ENCODE peak calls at places on chromosomes 1 and 21, in six cellular contexts. G is suprapubic skin, H is ascending aorta, N is neural progenitor cell, E is psoas muscle, R is transverse colon. K is an unnamed sample. For H3K36me3, the result is how much of the 10 kb centered on the place peaks cover.

GRCh38 chr21:43916691-43917514 is 51.9 kb downstream of the AGPAT3 start:
- DNase-seq in N (no peak), E (no peak), H (no peak), G (peak), R (no peak), K (no peak)

GRCh38 chr1:28163496-28164120 is 12.9 kb downstream of the PTAFR start:
- DNase-seq in H (no peak), N (no peak), G (no peak), R (no peak), E (peak), K (no peak)

GRCh38 chr1:229372251-229372650 is 29.4 kb upstream of the CCSAP start:
- DNase-seq in N (no peak), R (no peak), H (no peak), E (no peak), G (no peak), K (peak)

GRCh38 chr1:6399294-6399693 is 5.7 kb upstream of the ACOT7 start:
- DNase-seq in R (no peak), H (no peak), E (no peak), N (no peak), G (no peak), K (no peak)

GRCh38 chr1:91124989-91125417 is 103.2 kb upstream of the ZNF644 start:
- DNase-seq in R (no peak), N (peak), E (no peak), H (no peak), G (no peak), K (no peak)

GRCh38 chr1:54327386-54328116 is 78.6 kb downstream of the SSBP3 start:
- DNase-seq in R (no peak), N (no peak), G (no peak), H (no peak), E (no peak), K (no peak)

GRCh38 chr1:170619167-170620030 is 44.5 kb upstream of the PRRX1 start:
- DNase-seq in G (no peak), N (no peak), R (no peak), E (no peak), H (no peak), K (peak)

GRCh38 chr1:179164494-179164893 is 65.0 kb downstream of the ABL2 start:
- DNase-seq in E (no peak), N (no peak), R (no peak), G (no peak), H (no peak), K (peak)

GRCh38 chr1:48498096-48498791 is 26.2 kb upstream of the SPATA6 start:
- DNase-seq in N (peak), R (peak), H (no peak), E (peak), G (peak), K (peak)

GRCh38 chr1:11383553-11384169 is 95.3 kb upstream of the DISP3 start:
- DNase-seq in N (no peak), G (no peak), R (no peak), H (no peak), E (no peak), K (peak)

GRCh38 chr1:11765661-11766428 is 3.9 kb downstream of the C1orf167 start:
- DNase-seq in H (no peak), G (no peak), N (no peak), R (no peak), E (no peak), K (no peak)

GRCh38 chr1:160625725-160626498 is 20.9 kb downstream of the SLAMF1 start:
- DNase-seq in H (no peak), N (no peak), R (no peak), G (no peak), E (no peak), K (no peak)

GRCh38 chr1:175343945-175344344 is 151.4 kb upstream of the KIAA0040 start:
- DNase-seq in E (no peak), G (no peak), H (no peak), N (peak), R (no peak), K (no peak)

GRCh38 chr1:175341631-175342429 is 149.3 kb upstream of the KIAA0040 start:
- DNase-seq in N (no peak), H (no peak), G (no peak), R (no peak), E (no peak), K (no peak)

DNA sequence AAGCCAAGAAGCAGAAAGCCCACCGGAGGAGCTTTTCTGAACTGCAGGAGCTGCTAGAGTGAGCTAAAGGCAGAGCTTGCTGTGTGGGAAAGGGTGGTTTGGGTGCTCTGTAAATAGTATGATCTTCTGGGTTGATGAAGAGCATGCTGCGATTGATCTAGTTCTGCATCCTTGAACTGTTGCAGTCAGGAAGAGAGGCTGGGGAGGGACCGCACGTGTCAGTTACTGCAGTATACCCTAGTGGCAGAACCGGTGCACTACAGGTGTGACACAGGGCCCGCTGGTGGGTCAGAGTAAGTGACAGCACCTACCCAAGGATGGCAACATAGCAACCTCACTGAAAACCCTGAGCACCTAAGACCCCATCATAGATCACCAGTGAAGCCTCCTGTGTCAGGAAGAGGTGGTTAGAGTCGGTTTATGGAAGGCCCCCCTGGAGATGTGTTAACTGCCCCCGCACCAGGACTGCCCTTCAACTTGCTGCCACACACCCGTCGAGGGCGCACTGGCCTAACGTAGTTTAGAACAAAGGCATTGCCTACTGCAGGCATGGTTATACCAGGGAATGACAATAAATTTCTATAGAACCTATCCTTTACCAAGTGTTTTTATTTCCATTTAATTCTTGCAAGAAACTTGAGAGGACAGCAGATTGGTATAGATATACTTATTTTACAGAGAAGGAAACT is 146.0 kb upstream of the KIAA0040 start:
- DNase-seq in R (peak), E (no peak), G (no peak), H (no peak), N (peak), K (peak)
- TF ChIP-seq CTCF in R (peak), E (peak), G (no peak), H (no peak), N (peak), K (peak)

GRCh38 chr1:149977345-149977744 is 33.2 kb downstream of the OTUD7B start:
- DNase-seq in E (no peak), G (no peak), N (no peak), H (no peak), R (no peak), K (no peak)
- H3K4me3 ChIP-seq in E (no peak), G (no peak), N (no peak), H (no peak), R (no peak), K (no peak)

GRCh38 chr1:225415307-225415706 is 12.5 kb downstream of the LBR start:
- DNase-seq in E (no peak), N (no peak), H (no peak), G (no peak), R (no peak), K (no peak)

GRCh38 chr1:225412803-225413338 is 15.0 kb downstream of the LBR start:
- DNase-seq in E (no peak), R (no peak), H (no peak), G (no peak), N (no peak), K (no peak)

GRCh38 chr1:225413708-225414375 is 14.0 kb downstream of the LBR start:
- DNase-seq in G (no peak), R (no peak), H (no peak), N (no peak), E (no peak), K (no peak)

GRCh38 chr1:225410036-225410435 is 17.8 kb downstream of the LBR start:
- DNase-seq in H (no peak), G (no peak), E (no peak), R (no peak), N (no peak), K (no peak)

GRCh38 chr1:225412301-225412700 is 15.5 kb downstream of the LBR start:
- DNase-seq in N (no peak), G (no peak), R (no peak), H (no peak), E (no peak), K (no peak)
- H3K36me3 ChIP-seq in N (under half), G (half or more), R (under half), H (under half), E (half or more), K (under half)

DNA sequence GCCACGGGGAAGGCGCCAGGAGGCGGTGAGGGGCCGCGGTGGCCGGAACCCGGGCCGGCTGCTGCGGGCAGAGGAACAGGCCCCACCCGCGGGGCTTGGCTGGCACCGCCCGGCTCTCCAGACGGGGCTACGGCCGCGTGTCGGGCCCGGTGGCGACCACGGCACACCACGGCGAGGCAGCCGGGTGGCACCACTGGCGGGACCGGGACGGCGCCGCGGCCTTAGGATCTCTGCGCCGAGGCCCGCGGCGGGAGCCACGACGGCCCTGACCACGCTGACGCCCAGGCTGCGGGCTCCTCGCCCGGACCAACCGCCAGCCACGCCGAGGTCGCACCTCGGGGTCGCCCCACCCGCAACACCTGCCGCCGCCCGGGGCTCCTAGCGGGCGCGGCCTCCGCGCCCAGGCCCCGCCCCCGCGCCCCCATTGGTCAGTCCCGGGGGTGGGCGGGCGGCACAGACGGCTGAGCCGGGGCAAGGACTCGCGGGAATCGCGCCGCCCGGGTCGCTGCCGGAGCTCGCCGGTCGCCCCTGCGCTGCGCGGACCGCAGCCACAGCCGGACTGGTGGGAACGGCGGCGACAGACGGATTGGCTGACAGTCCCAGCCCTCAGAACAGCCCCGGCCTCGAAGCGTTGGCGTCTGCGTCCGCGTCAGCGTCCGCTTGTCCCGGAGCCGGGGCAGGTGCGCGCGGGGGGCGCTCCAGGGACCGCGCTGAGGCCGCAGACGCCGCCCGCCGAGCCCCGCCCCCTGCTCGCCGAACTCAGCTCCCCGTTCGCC is at the start of gene BMP8A:
- DNase-seq in G (no peak), H (no peak), E (peak), N (peak), R (peak), K (no peak)
- TF ChIP-seq CTCF in G (no peak), H (no peak), E (no peak), N (no peak), R (no peak), K (no peak)

GRCh38 chr1:83637009-83637408 is 361.9 kb downstream of the TTLL7 start:
- DNase-seq in R (no peak), H (no peak), E (no peak), N (no peak), G (no peak), K (no peak)

GRCh38 chr1:83639785-83640184 is 359.1 kb downstream of the TTLL7 start:
- DNase-seq in H (no peak), E (no peak), G (no peak), N (no peak), R (no peak), K (no peak)

GRCh38 chr1:83637586-83637985 is 361.3 kb downstream of the TTLL7 start:
- DNase-seq in E (no peak), N (no peak), R (no peak), H (no peak), G (no peak), K (no peak)

GRCh38 chr1:83641206-83641658 is 357.7 kb downstream of the TTLL7 start:
- DNase-seq in R (no peak), E (no peak), N (peak), H (no peak), G (no peak), K (peak)

GRCh38 chr1:83641828-83642443 is 357.0 kb downstream of the TTLL7 start:
- DNase-seq in E (no peak), G (no peak), R (no peak), N (no peak), H (no peak), K (no peak)
- H3K4me3 ChIP-seq in E (no peak), G (no peak), R (no peak), N (no peak), H (no peak), K (no peak)

DNA sequence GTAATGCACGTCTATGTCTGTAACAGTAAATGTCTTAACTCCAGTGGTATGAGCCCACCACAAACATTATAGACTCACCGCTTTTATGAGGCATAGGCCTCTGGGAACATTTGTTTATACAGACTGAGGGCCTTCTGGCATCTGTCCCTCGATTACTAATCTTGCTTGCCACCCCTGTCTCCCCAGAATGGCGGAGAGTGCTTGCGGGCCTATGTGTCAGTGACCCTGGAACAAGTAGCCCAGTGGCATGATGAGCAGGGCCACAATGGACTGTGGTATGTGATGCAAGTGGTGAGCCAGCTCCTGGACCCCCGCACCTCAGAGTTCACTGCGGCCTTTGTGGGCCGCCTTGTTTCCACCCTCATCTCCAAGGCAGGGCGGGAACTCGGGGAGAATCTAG is 18.3 kb upstream of the SHISA4 start:
- DNase-seq in H (no peak), E (no peak), G (no peak), N (no peak), R (no peak), K (no peak)
- H3K36me3 ChIP-seq in H (half or more), E (half or more), G (half or more), N (under half), R (half or more), K (under half)

GRCh38 chr1:109985251-109986053 is 887 bp downstream of the AHCYL1 start:
- DNase-seq in E (no peak), H (no peak), N (no peak), G (no peak), R (peak), K (peak)

GRCh38 chr1:109984190-109984455 is 442 bp upstream of the AHCYL1 start:
- DNase-seq in H (no peak), R (no peak), N (no peak), E (no peak), G (no peak), K (no peak)

GRCh38 chr1:109983380-109984189 is 980 bp upstream of the AHCYL1 start:
- DNase-seq in R (no peak), E (no peak), H (no peak), N (no peak), G (no peak), K (no peak)

GRCh38 chr1:109986054-109986444 is 1.5 kb downstream of the AHCYL1 start:
- DNase-seq in E (no peak), N (peak), R (no peak), H (no peak), G (no peak), K (no peak)

GRCh38 chr1:109984456-109985250 is at the start of gene AHCYL1:
- DNase-seq in R (peak), G (peak), E (peak), H (peak), N (peak), K (peak)
- TF ChIP-seq CTCF in R (peak), G (peak), E (peak), H (peak), N (peak), K (peak)

DNA sequence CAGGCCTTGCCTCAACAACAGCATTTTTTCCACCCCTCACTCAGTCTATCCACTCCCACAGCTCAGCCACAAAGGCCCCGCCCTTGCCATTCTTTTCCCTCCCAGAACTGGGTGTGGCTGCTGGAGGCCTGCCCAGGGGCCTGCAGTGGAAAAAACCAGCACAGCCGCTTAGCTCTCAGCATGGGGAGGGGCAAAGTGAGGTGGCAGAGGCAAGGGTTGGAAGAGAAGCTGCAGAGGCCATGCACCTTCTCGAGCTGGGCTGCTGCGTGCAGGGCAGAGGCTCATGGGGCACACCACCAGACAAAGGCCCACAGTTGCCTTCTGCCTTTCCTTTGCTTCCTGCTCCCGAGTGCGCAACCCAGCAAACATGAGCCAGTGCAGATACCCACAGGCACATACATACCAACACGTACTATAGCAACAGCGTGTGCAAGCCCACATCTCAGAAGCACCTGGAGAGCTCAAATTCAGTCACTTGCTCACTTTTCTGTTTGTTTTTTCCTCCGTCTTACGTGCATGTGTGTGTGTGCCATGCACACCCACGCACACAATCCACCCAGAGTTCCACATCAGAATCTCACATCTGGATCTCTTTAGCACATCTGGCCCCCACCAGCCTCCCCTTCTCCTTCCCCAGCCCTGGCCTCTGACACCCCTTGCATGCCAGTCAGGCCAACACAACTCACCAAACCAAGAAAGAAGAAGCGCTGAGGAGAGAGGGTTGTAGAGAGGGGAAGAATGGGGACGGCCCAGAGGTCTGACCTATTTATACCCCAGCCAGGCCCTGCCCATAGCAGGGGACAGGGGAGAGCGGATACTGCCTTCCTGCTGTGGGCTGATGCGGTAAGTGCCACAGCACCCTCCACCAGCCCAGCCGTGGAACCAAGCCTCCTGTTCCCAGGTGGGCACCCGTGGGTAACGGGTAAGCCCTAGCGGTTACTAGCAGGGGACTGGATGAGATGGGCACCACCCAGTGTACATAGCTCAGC is at the start of gene S100A4:
- DNase-seq in E (peak), G (peak), H (peak), R (peak), N (peak), K (peak)
- H3K4me3 ChIP-seq in E (peak), G (peak), H (peak), R (peak), N (no peak), K (no peak)

DNA sequence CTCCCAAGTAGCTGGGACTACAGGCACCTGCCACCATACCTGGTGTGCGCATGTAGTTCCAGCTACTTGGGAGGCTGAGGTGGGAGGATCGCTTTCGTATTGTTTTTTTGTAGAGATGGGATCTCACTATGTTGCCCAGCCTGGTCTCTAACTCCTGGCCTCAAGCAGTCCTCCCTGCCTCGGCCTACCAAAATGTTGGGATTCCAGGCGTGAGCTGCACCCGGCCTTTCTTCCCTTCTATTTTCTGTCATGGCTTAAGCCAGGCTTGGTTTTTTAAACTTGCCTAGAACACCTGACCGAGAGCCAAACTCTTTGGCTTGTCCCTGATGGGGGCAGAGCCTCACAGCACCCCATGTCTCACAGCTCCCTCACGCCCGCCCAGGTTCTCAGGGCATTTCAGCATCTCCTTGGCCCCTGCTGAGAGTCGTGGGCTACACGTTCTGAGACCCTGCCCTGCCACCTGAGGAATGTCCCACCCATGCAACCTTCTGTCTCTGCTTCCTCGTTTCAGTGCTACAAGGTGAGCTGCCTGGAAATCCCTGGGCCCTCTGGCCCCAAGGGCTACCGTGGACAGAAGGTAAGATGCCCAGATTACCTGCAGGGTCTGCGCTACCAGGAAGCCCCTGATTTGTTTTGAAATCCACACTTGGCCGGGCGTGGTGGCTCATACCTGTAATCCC is 15.7 kb downstream of the COL6A2 start:
- DNase-seq in E (peak), G (peak), N (no peak), R (no peak), H (peak), K (no peak)
- H3K36me3 ChIP-seq in E (half or more), G (half or more), N (under half), R (under half), H (half or more), K (under half)

GRCh38 chr21:44932366-44933181 is 7.3 kb upstream of the SLX9 start:
- DNase-seq in N (peak), E (peak), H (no peak), G (no peak), R (peak), K (no peak)
- TF ChIP-seq CTCF in N (peak), E (peak), H (peak), G (no peak), R (peak), K (peak)